ENCODE peak calls at places on chromosomes 12 and 14, in four cellular contexts. F, X, A and E are unnamed samples.

GRCh38 chr14:50335389-50335788 is 23.3 kb downstream of the DMAC2L start:
- DNase-seq in F (no peak), A (peak; percentile 85), X (peak; percentile 78), E (peak; percentile 87)

GRCh38 chr12:132171293-132171967 is 27.2 kb downstream of the NOC4L start:
- DNase-seq in A (no peak), X (no peak), F (no peak), E (no peak)

GRCh38 chr12:64008596-64008995 is 164.1 kb downstream of the SRGAP1 start:
- DNase-seq in A (no peak), X (no peak), F (no peak), E (no peak)

GRCh38 chr14:104888489-104889373 is 23.7 kb downstream of the CEP170B start:
- DNase-seq in F (no peak), A (no peak), X (no peak), E (no peak)

GRCh38 chr14:71591929-71592328 is 340.3 kb upstream of the RGS6 start:
- DNase-seq in F (no peak), X (peak; percentile 44), A (peak; percentile 84), E (peak; percentile 94)

GRCh38 chr12:20096430-20096829 is 271.9 kb upstream of the PDE3A start:
- DNase-seq in F (no peak), A (no peak), X (no peak), E (no peak)

GRCh38 chr14:32623300-32624093 is 294.4 kb downstream of the AKAP6 start:
- DNase-seq in X (no peak), A (peak; percentile 50), F (no peak), E (no peak)

GRCh38 chr14:71320734-71321555 is 413.7 kb downstream of the PCNX1 start:
- DNase-seq in A (peak; percentile 80), X (peak; percentile 65), F (peak; percentile 46), E (peak; percentile 63)

GRCh38 chr14:22561661-22562579 is 27.1 kb downstream of the DAD1 start:
- DNase-seq in X (peak; percentile 70), F (no peak), A (peak; percentile 74), E (no peak)

GRCh38 chr12:31326689-31327659 is 1.0 kb upstream of the SINHCAF start:
- DNase-seq in X (no peak), A (no peak), F (no peak), E (peak; percentile 16)

GRCh38 chr12:41052441-41052840 is 135.7 kb upstream of the PDZRN4 start:
- DNase-seq in A (no peak), F (no peak), X (no peak), E (no peak)

GRCh38 chr12:100974747-100975146 is 180.2 kb downstream of the ANO4 start:
- DNase-seq in X (no peak), A (no peak), F (no peak), E (no peak)

GRCh38 chr14:69882086-69882864 is 3.1 kb downstream of the SMOC1 start:
- DNase-seq in F (no peak), X (no peak), A (peak; percentile 20), E (no peak)

GRCh38 chr12:62817556-62818271 is 117.2 kb downstream of the PPM1H start:
- DNase-seq in F (no peak), X (peak; percentile 68), A (peak; percentile 79), E (peak; percentile 87)

GRCh38 chr12:52692253-52692652 is 11.1 kb downstream of the KRT77 start:
- DNase-seq in X (no peak), F (no peak), A (no peak), E (no peak)

GRCh38 chr14:23141706-23142467 is 22.8 kb upstream of the CEBPE start:
- DNase-seq in X (no peak), A (peak; percentile 87), F (peak; percentile 34), E (peak; percentile 66)

GRCh38 chr12:92141585-92142244 is 3.9 kb downstream of the BTG1 start:
- DNase-seq in A (no peak), F (no peak), X (peak; percentile 90), E (no peak)

GRCh38 chr14:59358105-59358504 is 107.1 kb downstream of the GPR135 start:
- DNase-seq in F (peak; percentile 18), X (no peak), A (no peak), E (peak; percentile 53)

GRCh38 chr14:69684461-69685183 is 73.2 kb downstream of the SUSD6 start:
- DNase-seq in X (no peak), A (no peak), F (no peak), E (no peak)

GRCh38 chr14:99579903-99580570 is 24.0 kb downstream of the CCDC85C start:
- DNase-seq in A (no peak), X (peak; percentile 41), F (peak; percentile 75), E (peak; percentile 97)

GRCh38 chr12:64147011-64147671 is 75.0 kb downstream of the KICS2 start:
- DNase-seq in F (no peak), X (no peak), A (no peak), E (no peak)

GRCh38 chr12:108838194-108839010 is 19.0 kb downstream of the SSH1 start:
- DNase-seq in A (peak; percentile 80), X (peak; percentile 100), F (peak; percentile 96), E (peak; percentile 99)

GRCh38 chr12:45727994-45728624 is 1.4 kb upstream of the ARID2 start:
- DNase-seq in F (no peak), X (no peak), A (no peak), E (no peak)

GRCh38 chr12:6068226-6068625 is 56.2 kb downstream of the VWF start:
- DNase-seq in F (no peak), A (no peak), X (no peak), E (peak; percentile 28)

GRCh38 chr14:75283884-75284563 is 5.4 kb downstream of the FOS start:
- DNase-seq in X (no peak), A (no peak), F (no peak), E (peak; percentile 26)

GRCh38 chr14:51554953-51555352 is 96.8 kb upstream of the FRMD6 start:
- DNase-seq in A (no peak), X (no peak), F (no peak), E (peak; percentile 58)

GRCh38 chr12:124495194-124495983 is 72.0 kb downstream of the NCOR2 start:
- DNase-seq in F (no peak), A (no peak), X (no peak), E (no peak)

GRCh38 chr12:28202374-28203130 is 12.3 kb downstream of the CCDC91 start:
- DNase-seq in F (no peak), A (no peak), X (no peak), E (no peak)

GRCh38 chr12:6039894-6040601 is 84.4 kb downstream of the VWF start:
- DNase-seq in A (peak; percentile 77), X (peak; percentile 69), F (peak; percentile 72), E (peak; percentile 79)

GRCh38 chr12:57109207-57110160 is 1.7 kb downstream of the STAT6 start:
- DNase-seq in F (no peak), X (no peak), A (no peak), E (no peak)

GRCh38 chr12:108855284-108856169 is 1.9 kb downstream of the SSH1 start:
- DNase-seq in F (no peak), X (no peak), A (no peak), E (peak; percentile 40)

GRCh38 chr12:25828188-25828587 is 130.3 kb upstream of the RASSF8 start:
- DNase-seq in A (no peak), X (no peak), F (no peak), E (no peak)

GRCh38 chr12:3597526-3598210 is 106.7 kb downstream of the PRMT8 start:
- DNase-seq in A (no peak), X (no peak), F (no peak), E (no peak)

GRCh38 chr14:35222324-35222723 is 69.9 kb upstream of the PSMA6 start:
- DNase-seq in A (no peak), F (no peak), X (no peak), E (no peak)
- H3K27ac ChIP-seq in A (no peak overlapping the region), F (no peak overlapping the region), X (no peak overlapping the region), E (no peak overlapping the region)

DNA sequence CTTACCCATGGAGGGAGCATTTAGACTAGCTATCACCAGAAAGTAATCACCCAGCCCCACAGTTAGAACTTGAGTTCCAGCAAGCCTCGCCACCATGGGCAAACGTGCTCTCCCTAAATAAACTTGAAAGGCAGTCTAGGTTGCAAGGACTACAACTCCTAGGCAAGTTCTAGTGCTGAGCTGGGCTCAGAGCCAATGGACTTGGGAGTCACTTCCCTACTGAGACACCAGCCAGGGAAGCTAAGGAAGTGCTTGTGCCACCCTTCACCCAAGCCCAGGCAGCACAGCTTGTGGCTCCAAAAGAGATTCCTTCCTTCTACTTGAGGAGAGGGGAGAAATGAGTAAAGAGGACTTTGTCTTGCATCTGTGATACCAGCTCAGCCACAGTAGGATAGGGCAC is 57.9 kb downstream of the SLCO1A2 start:
- DNase-seq in X (peak; percentile 15), F (no peak), A (peak; percentile 15), E (no peak)
- H3K27ac ChIP-seq in X (no peak overlapping the region), F (no peak overlapping the region), A (no peak overlapping the region), E (no peak overlapping the region)

DNA sequence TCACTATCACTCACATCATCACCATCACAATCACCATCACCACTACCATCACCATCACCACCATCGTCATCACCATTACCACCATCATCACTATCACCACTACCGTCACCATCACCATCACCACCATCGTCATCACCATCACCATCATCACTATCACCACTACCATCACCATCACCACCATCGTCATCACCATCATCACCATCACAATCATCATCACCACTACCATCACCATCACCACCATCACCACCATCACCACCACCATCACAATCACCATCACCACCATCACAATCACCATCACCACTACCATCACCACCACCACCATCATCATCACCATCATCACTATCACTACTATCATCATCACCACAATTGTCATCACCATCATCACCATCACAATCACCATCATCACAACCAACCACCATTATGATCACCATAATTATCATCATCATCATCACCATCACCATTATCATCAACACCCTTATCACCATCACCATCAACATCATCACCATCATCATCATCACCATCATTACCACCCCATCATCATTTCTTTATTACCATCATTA is 90.8 kb downstream of the DICER1 start:
- DNase-seq in X (no peak), A (no peak), F (no peak), E (no peak)
- H3K27ac ChIP-seq in X (no peak overlapping the region), A (no peak overlapping the region), F (no peak overlapping the region), E (no peak overlapping the region)

DNA sequence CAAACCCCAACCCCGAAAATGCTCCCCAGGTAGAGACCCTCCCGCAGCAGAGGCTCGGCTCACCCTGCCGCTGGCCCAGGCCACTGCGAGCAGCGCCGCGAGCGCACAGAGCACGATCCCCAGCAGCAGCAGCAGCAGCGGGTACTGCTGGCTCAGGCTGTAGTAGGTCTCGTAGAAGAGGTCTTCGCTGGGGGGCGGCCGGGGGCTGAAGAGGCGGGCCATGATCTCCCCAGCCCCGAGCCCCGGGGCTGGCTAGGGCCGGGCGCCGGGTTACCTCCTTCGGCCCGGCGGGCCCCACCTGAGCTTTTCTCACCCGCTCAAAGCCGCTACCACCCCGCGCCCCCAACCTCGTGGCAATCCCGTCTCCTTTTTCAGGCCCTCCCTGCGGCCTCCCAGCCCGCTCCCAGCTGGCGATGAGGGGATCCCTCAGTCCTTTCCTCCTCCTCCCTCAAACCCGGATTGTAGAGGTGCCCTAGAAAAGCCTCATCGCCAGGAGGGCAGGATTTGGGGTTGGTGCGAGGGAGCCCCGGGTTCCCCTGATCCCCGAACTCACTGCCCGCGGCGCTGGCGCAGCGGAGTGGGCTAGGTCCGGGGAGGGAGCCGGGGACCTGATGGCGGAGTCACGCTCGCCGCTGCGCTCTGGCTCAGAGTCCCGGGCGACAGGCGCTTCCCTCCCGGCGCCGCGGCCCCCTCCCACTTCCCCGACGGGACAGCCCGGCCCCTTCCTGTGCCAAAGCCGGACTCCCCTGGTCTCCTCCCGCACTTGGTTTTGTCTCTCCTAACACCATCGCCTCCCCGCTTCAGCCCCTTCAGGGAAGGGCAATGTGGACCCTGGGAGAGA is at the start of gene ADCY4:
- DNase-seq in F (no peak), A (no peak), X (peak; percentile 50), E (no peak)
- H3K27ac ChIP-seq in F (no peak within 1 kb of the TSS), A (no peak within 1 kb of the TSS), X (peak within 1 kb of the TSS; percentile 59), E (no peak within 1 kb of the TSS)